ENCODE peak calls at places on chromosomes 16 and 17, in five cellular contexts. R is cardiac muscle cell, L is body of pancreas, B is pancreas, U is neural progenitor cell. J is an unnamed sample. For H3K4me1 and H3K36me3, the result is how much of the 10 kb centered on the place peaks cover.

GRCh38 chr16:86430814-86431213 is 79.5 kb upstream of the FOXF1 start:
- DNase-seq in R (no peak), L (no peak), B (no peak), U (no peak), J (no peak)

GRCh38 chr17:41895617-41896016 is 23.1 kb downstream of the ACLY start:
- DNase-seq in R (peak), L (no peak), B (peak), U (no peak), J (no peak)

GRCh38 chr16:76696876-76697275 is 419.7 kb downstream of the CNTNAP4 start:
- DNase-seq in R (no peak), L (no peak), B (no peak), U (no peak), J (no peak)

GRCh38 chr17:65294184-65294719 is 157.1 kb downstream of the RGS9 start:
- DNase-seq in R (peak), L (peak), B (peak), U (peak), J (peak)

GRCh38 chr17:72118588-72119279 is 2.1 kb upstream of the SOX9 start:
- DNase-seq in R (peak), L (peak), B (peak), U (peak), J (peak)

GRCh38 chr17:6427284-6427781 is 7.6 kb downstream of the AIPL1 start:
- DNase-seq in R (peak), L (no peak), B (no peak), U (no peak), J (no peak)

GRCh38 chr16:17068524-17068923 is 402.2 kb downstream of the XYLT1 start:
- DNase-seq in R (no peak), L (no peak), B (no peak), U (no peak), J (no peak)

GRCh38 chr17:29102046-29102445 is 59.1 kb downstream of the PIPOX start:
- DNase-seq in R (no peak), L (no peak), B (no peak), U (no peak), J (no peak)

GRCh38 chr17:28416703-28417311 is 10.8 kb upstream of the SLC46A1 start:
- DNase-seq in R (peak), L (peak), B (peak), U (peak), J (peak)

GRCh38 chr17:35612924-35613521 is 25.9 kb downstream of the AP2B1 start:
- DNase-seq in R (peak), L (peak), B (no peak), U (peak), J (no peak)

GRCh38 chr17:28744104-28744801 is 442 bp downstream of the TRAF4 start:
- DNase-seq in R (peak), L (peak), B (peak), U (peak), J (peak)

GRCh38 chr16:19745286-19746018 is 27.4 kb downstream of the IQCK start:
- DNase-seq in R (no peak), L (no peak), B (no peak), U (no peak), J (no peak)

GRCh38 chr17:42120161-42121065 is 754 bp downstream of the KAT2A start:
- DNase-seq in R (peak), L (no peak), B (no peak), U (peak), J (no peak)

GRCh38 chr17:17769869-17770361 is 66.9 kb downstream of the SREBF1 start:
- DNase-seq in R (no peak), L (no peak), B (no peak), U (no peak), J (no peak)

GRCh38 chr16:14289692-14290340 is 218.7 kb downstream of the MRTFB start:
- DNase-seq in R (peak), L (no peak), B (no peak), U (peak), J (no peak)

GRCh38 chr16:50653056-50653455 is 28.1 kb downstream of the SNX20 start:
- DNase-seq in R (no peak), L (no peak), B (no peak), U (no peak), J (no peak)

DNA sequence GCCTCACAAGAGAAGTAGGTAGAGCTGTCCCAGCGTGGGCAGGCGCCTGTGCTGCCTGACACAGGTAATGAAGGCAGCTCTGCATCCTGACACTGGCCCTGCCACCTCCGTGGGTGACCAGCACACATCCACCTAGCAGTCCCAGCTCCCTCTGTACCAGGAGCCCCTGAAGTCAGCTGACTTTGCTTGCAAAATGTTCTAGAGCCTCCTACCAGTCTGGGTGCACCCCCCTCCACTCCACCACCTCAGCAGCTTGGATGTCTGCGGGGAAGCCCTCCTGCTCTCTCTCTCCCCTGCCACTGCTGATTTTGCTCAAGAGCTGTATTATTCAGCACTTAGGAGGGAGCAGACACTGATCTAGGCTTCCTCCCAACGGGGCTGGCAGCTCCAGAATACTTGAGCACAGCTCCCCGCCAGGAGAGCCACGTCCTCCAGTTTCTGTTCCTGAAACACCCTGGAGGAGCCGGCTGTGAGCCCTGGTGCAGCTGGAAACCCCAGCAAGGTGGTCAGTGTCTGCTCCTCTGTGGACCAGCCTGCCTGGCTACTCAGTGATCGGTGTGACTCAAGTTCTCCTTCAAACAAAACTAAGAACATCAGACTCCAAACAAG is 1.0 kb downstream of the RNF166 start:
- DNase-seq in R (peak), L (no peak), B (no peak), U (no peak), J (no peak)
- H3K4me1 ChIP-seq in R (under half), L (under half), B (under half), U (under half), J (under half)

GRCh38 chr16:2764718-2765117 is 12.3 kb downstream of the SRRM2 start:
- DNase-seq in R (no peak), L (no peak), B (no peak), U (no peak), J (no peak)

GRCh38 chr16:2761472-2761871 is 9.0 kb downstream of the SRRM2 start:
- DNase-seq in R (no peak), L (no peak), B (no peak), U (no peak), J (no peak)

GRCh38 chr16:2762711-2763110 is 10.3 kb downstream of the SRRM2 start:
- DNase-seq in R (no peak), L (no peak), B (no peak), U (no peak), J (no peak)

GRCh38 chr16:2763173-2763572 is 10.7 kb downstream of the SRRM2 start:
- DNase-seq in R (no peak), L (no peak), B (no peak), U (no peak), J (no peak)

GRCh38 chr16:2761886-2762583 is 9.6 kb downstream of the SRRM2 start:
- DNase-seq in R (no peak), L (no peak), B (no peak), U (no peak), J (no peak)
- H3K36me3 ChIP-seq in R (half or more), L (half or more), B (half or more), U (half or more), J (half or more)

GRCh38 chr17:61411114-61411943 is 11.7 kb downstream of the TBX2 start:
- DNase-seq in R (peak), L (peak), B (peak), U (peak), J (no peak)

GRCh38 chr17:61413654-61414133 is 14.1 kb downstream of the TBX2 start:
- DNase-seq in R (no peak), L (no peak), B (no peak), U (no peak), J (peak)

GRCh38 chr17:61411944-61412859 is 12.6 kb downstream of the TBX2 start:
- DNase-seq in R (peak), L (peak), B (peak), U (peak), J (peak)

GRCh38 chr17:61414141-61414935 is 14.7 kb downstream of the TBX2 start:
- DNase-seq in R (peak), L (no peak), B (no peak), U (no peak), J (peak)

GRCh38 chr17:61412860-61413653 is 13.4 kb downstream of the TBX2 start:
- DNase-seq in R (no peak), L (no peak), B (no peak), U (peak), J (peak)
- H3K27ac ChIP-seq in R (peak), L (no peak), B (no peak), U (no peak), J (peak)

DNA sequence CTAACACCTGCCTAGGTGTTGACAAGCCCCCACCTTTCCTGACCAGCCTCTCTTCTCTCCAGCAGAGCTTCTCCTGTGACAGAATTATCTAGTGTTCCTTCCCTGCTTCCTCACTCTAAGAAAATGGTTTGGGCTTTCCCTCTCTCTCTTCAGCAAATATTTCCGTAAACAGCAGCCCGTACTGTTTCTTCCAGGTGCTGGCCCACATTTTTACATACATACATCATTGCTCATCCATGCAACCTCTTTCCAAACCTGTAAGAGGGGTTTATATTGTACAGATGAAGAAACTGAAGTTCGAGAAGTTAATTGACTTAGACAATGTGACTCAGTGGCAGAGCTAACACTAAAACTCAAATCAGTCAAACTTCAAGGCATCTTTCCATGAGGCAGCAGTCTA is 569 bp upstream of the TEKT3 start:
- DNase-seq in R (no peak), L (no peak), B (no peak), U (no peak), J (no peak)
- H3K4me1 ChIP-seq in R (under half), L (under half), B (under half), U (under half), J (under half)

DNA sequence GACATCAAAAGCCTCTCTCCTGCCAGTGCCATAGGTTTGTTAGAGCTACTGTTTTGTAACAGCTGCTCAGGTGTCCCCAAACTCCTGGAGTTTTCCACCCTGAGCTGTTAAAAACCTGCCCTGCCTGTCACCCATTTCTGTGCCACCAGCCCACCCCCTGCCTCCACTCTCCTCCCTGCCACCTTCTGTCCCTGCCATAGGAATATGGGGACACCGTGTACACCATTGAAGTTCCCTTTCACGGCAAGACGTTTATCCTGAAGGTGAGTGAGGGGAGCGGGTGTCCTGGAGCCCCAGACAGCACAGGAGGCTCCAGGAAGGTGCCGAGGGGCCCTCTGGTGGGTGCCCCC is 5.2 kb upstream of the TCAP start:
- DNase-seq in R (no peak), L (no peak), B (no peak), U (no peak), J (no peak)
- H3K36me3 ChIP-seq in R (under half), L (under half), B (under half), U (under half), J (under half)

DNA sequence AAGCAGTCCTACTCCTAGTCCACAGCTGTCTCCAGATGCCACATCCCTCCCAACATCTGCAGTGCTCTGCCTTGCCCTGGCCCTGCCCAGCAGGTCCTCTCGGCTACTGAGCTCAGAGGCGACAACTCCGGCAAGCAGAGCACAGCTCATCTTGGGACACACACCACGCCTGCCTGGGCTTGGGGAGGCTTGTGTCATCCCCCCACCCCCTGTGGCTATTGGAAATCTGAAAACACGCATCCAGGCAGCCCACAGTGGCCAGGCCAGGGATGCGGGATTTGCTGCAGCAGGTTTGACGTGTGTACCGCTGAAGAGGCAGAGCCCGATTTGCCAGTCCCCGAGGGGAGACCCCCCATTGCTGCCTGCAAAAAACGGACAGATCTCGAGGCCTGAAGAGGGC is 25.4 kb downstream of the MXRA7 start:
- DNase-seq in R (no peak), L (no peak), B (no peak), U (no peak), J (no peak)
- H3K27ac ChIP-seq in R (no peak), L (no peak), B (no peak), U (no peak), J (no peak)

GRCh38 chr17:75680431-75680830 is 13.3 kb downstream of the SAP30BP start:
- DNase-seq in R (no peak), L (no peak), B (no peak), U (no peak), J (no peak)
- H3K4me1 ChIP-seq in R (under half), L (under half), B (under half), U (under half), J (under half)

J was measured in lung.